ENCODE peak calls at places on chromosomes 7 and 10, in eight cellular contexts. J is NCI-H146; V is activated CD8-positive, alpha-beta memory T cell treated with anti-CD3 and anti-CD28 coated beads, Interleukin-2, amount 50 U/mL, for 48 hours; L is tibial nerve; I is activated naive CD4-positive, alpha-beta T cell treated with anti-CD3 and anti-CD28 coated beads, Interleukin-2, amount 10 ng/mL, durations not matched to agents 7 days and 5 days; B is NCI-H1436; S is NCI-H1417; Q is activated effector memory CD4-positive, alpha-beta T cell treated with Interleukin-2 at 50 U/mL for 16 hours. Z is an unnamed sample.
A peak's percentile ranks its signal among the peaks of the same experiment; 100 is the strongest.

GRCh38 chr7:73718905-73719805 is at the start of gene STX1A:
- DNase-seq in B (peak; percentile 78), J (peak; percentile 77), V (peak; percentile 86), Q (peak; percentile 62), S (peak; percentile 81), L (no peak), I (peak; percentile 78), Z (no peak)

GRCh38 chr7:45710271-45711160 is 136.3 kb downstream of the ADCY1 start:
- DNase-seq in J (no peak), I (no peak), S (no peak), L (peak; percentile 2), V (peak; percentile 25), B (no peak), Q (no peak), Z (no peak)

GRCh38 chr10:62037166-62037831 is 135.8 kb downstream of the ARID5B start:
- DNase-seq in V (no peak), B (peak; percentile 21), I (no peak), J (peak; percentile 60), Q (no peak), S (peak; percentile 56), L (no peak), Z (no peak)

GRCh38 chr10:113056468-113057021 is 106.5 kb downstream of the TCF7L2 start:
- DNase-seq in V (no peak), J (no peak), B (no peak), I (no peak), S (no peak), Q (no peak), L (no peak), Z (no peak)

GRCh38 chr10:88733215-88733614 is 26.6 kb upstream of the LIPN start:
- DNase-seq in Q (no peak), V (no peak), S (no peak), I (no peak), B (no peak), J (no peak), L (no peak), Z (no peak)

GRCh38 chr7:46153951-46154787 is 233.1 kb upstream of the IGFBP3 start:
- DNase-seq in J (no peak), B (no peak), L (no peak), I (no peak), V (no peak), Q (no peak), S (peak; percentile 11), Z (peak; percentile 59)

GRCh38 chr7:23335141-23335540 is 36.0 kb downstream of the MALSU1 start:
- DNase-seq in S (no peak), J (no peak), L (no peak), I (no peak), Q (no peak), B (no peak), V (no peak), Z (no peak)

GRCh38 chr7:54015251-54015650 is 526.9 kb upstream of the VSTM2A start:
- DNase-seq in S (no peak), B (no peak), V (no peak), Q (no peak), I (no peak), L (no peak), J (no peak), Z (no peak)

GRCh38 chr10:133523631-133524203 is 3.4 kb upstream of the CYP2E1 start:
- DNase-seq in L (no peak), B (no peak), S (no peak), V (no peak), I (no peak), J (no peak), Q (no peak), Z (no peak)

GRCh38 chr7:87570178-87570577 is 30.5 kb downstream of the ABCB1 start:
- DNase-seq in Q (no peak), J (no peak), S (no peak), V (no peak), B (no peak), I (no peak), L (no peak), Z (no peak)

GRCh38 chr7:127317447-127317961 is 64.8 kb upstream of the GRM8 start:
- DNase-seq in I (no peak), J (no peak), L (no peak), B (no peak), Q (no peak), V (no peak), S (no peak), Z (no peak)

GRCh38 chr7:152887779-152888178 is 128.2 kb downstream of the ACTR3B start:
- DNase-seq in Q (no peak), S (no peak), J (no peak), I (no peak), L (no peak), V (no peak), B (no peak), Z (no peak)

GRCh38 chr10:118950190-118950658 is 79.3 kb upstream of the NANOS1 start:
- DNase-seq in L (no peak), J (no peak), V (no peak), I (no peak), S (peak; percentile 63), Q (no peak), B (peak; percentile 4), Z (no peak)